ENCODE peak calls at places on chromosomes 5 and 9, in ten cellular contexts. W is NCI-H2171 treated with DMSO at 0.1 percent for 48 hours; O is NCI-H1092; H is HEK293T; X is choroid plexus epithelial cell; Z is activated naive CD4-positive, alpha-beta T cell treated with anti-CD3 and anti-CD28 coated beads, Interleukin-2, amount 50 U/mL, for 16 hours; Q is left ventricle myocardium inferior; J is AG04450; G is astrocyte of the spinal cord; V is stimulated activated CD4-positive, alpha-beta T cell treated with anti-CD3 and anti-CD28 coated beads, Interleukin-1b, Interleukin-23, amount 100 ng/mL, for 4 hours. A is an unnamed sample.

GRCh38 chr5:78974011-78974410 is 11.1 kb downstream of the ARSB start:
- DNase-seq in W (no peak), V (no peak), H (no peak), O (no peak), X (no peak), Z (no peak), J (no peak), Q (peak), G (no peak), A (no peak)

GRCh38 chr5:150587830-150588494 is 52.5 kb upstream of the SYNPO start:
- DNase-seq in Z (no peak), H (no peak), X (peak), J (no peak), V (no peak), W (no peak), G (no peak), O (no peak), Q (no peak), A (no peak)

GRCh38 chr5:93164690-93165089 is 416.3 kb downstream of the NR2F1-AS1 start:
- DNase-seq in Z (no peak), G (peak), W (no peak), X (peak), O (no peak), H (no peak), J (peak), Q (no peak), V (no peak), A (no peak)

GRCh38 chr9:134374301-134375010 is 48.2 kb downstream of the RXRA start:
- DNase-seq in J (no peak), H (no peak), Z (no peak), O (no peak), G (no peak), V (no peak), X (no peak), Q (peak), W (no peak), A (peak)

GRCh38 chr9:125767349-125767748 is 20.2 kb downstream of the PBX3 start:
- DNase-seq in J (no peak), Q (no peak), Z (no peak), W (no peak), O (no peak), G (no peak), V (no peak), X (no peak), H (no peak), A (no peak)

GRCh38 chr5:166961028-166961427 is 1330.4 kb upstream of the WWC1 start:
- DNase-seq in X (peak), Q (no peak), O (no peak), H (no peak), W (no peak), G (no peak), V (no peak), Z (no peak), J (no peak), A (no peak)

GRCh38 chr9:93576296-93577044 is at the start of gene PHF2:
- DNase-seq in J (no peak), G (no peak), Z (peak), W (peak), O (no peak), X (no peak), Q (no peak), V (peak), H (peak), A (peak)

GRCh38 chr5:170648546-170648945 is 135.0 kb upstream of the GABRP start:
- DNase-seq in W (no peak), V (no peak), J (no peak), G (peak), O (no peak), H (no peak), X (peak), Z (no peak), Q (no peak), A (no peak)

GRCh38 chr5:94378062-94378461 is 240.3 kb downstream of the KIAA0825 start:
- DNase-seq in O (no peak), Q (no peak), G (no peak), W (no peak), X (no peak), V (no peak), H (no peak), Z (no peak), J (no peak), A (no peak)

GRCh38 chr9:21558627-21559401 is 76.7 kb upstream of the IFNE start:
- DNase-seq in W (no peak), J (no peak), V (no peak), Z (peak), H (peak), X (peak), Q (no peak), G (peak), O (no peak), A (peak)

GRCh38 chr5:18465833-18466681 is 831.8 kb downstream of the TAF11L14 start:
- DNase-seq in V (peak), Z (peak), Q (no peak), G (peak), H (peak), X (peak), O (peak), J (no peak), W (peak), A (peak)

GRCh38 chr9:98472216-98472615 is 216.8 kb upstream of the TBC1D2 start:
- DNase-seq in V (no peak), H (no peak), Q (no peak), O (no peak), J (no peak), X (no peak), Z (no peak), G (no peak), W (no peak), A (no peak)

GRCh38 chr5:125890387-125890955 is 532.7 kb upstream of the GRAMD2B start:
- DNase-seq in Q (no peak), W (no peak), O (no peak), Z (no peak), J (no peak), G (no peak), X (peak), V (no peak), H (no peak), A (no peak)

GRCh38 chr9:4461434-4461833 is 28.8 kb upstream of the SLC1A1 start:
- DNase-seq in J (no peak), W (no peak), G (no peak), V (no peak), X (no peak), O (no peak), H (no peak), Q (no peak), Z (no peak), A (no peak)

GRCh38 chr9:81798606-81799005 is 109.3 kb upstream of the TLE1 start:
- DNase-seq in H (no peak), X (peak), Q (no peak), V (no peak), G (no peak), W (no peak), O (no peak), Z (no peak), J (peak), A (no peak)

GRCh38 chr5:134418958-134419357 is 7.3 kb upstream of the CDKN2AIPNL start:
- DNase-seq in J (no peak), H (no peak), Q (no peak), G (no peak), X (no peak), Z (no peak), W (no peak), O (no peak), V (no peak), A (no peak)

GRCh38 chr9:88766778-88767503 is 224.3 kb upstream of the S1PR3 start:
- DNase-seq in Z (no peak), J (no peak), Q (no peak), G (peak), X (peak), W (no peak), O (no peak), H (no peak), V (no peak), A (no peak)

GRCh38 chr9:73152953-73153352 is 1.3 kb downstream of the ANXA1 start:
- DNase-seq in Z (no peak), H (no peak), J (no peak), G (no peak), Q (no peak), O (no peak), V (no peak), X (no peak), W (no peak), A (no peak)

GRCh38 chr9:137251490-137252268 is 593 bp downstream of the STPG3 start:
- DNase-seq in V (no peak), H (no peak), O (no peak), Q (no peak), X (no peak), J (no peak), W (no peak), G (no peak), Z (no peak), A (no peak)

GRCh38 chr9:116475201-116475600 is 211.9 kb upstream of the TRIM32 start:
- DNase-seq in W (no peak), V (no peak), H (no peak), X (peak), G (peak), Z (no peak), Q (no peak), J (no peak), O (no peak), A (no peak)

GRCh38 chr5:154618696-154619095 is 136.5 kb upstream of the LARP1 start:
- DNase-seq in H (no peak), O (no peak), Q (no peak), G (no peak), J (no peak), W (no peak), V (no peak), Z (no peak), X (peak), A (no peak)

GRCh38 chr9:134205636-134206316 is 41.4 kb upstream of the RNU6ATAC start:
- DNase-seq in W (peak), J (no peak), V (no peak), X (no peak), O (peak), H (no peak), Z (no peak), G (peak), Q (peak), A (no peak)

GRCh38 chr5:151492729-151493128 is 45.3 kb downstream of the SLC36A1 start:
- DNase-seq in J (peak), V (no peak), G (peak), O (no peak), Q (no peak), H (no peak), W (no peak), Z (peak), X (peak), A (no peak)

GRCh38 chr5:176773408-176774035 is 36.8 kb upstream of the UNC5A start:
- DNase-seq in O (no peak), G (no peak), X (no peak), Z (no peak), Q (no peak), V (no peak), H (no peak), W (no peak), J (no peak), A (peak)

GRCh38 chr5:169656125-169656990 is 19.3 kb downstream of the DOCK2 start:
- DNase-seq in G (no peak), H (no peak), V (no peak), Z (no peak), Q (peak), O (no peak), J (no peak), X (peak), W (no peak), A (peak)

GRCh38 chr9:136231478-136232297 is 13.9 kb downstream of the QSOX2 start:
- DNase-seq in G (no peak), J (no peak), W (no peak), O (no peak), Q (no peak), V (no peak), X (no peak), Z (no peak), H (no peak), A (no peak)

GRCh38 chr5:141865406-141865805 is 12.8 kb downstream of the PCDH1 start:
- DNase-seq in O (no peak), H (no peak), Z (no peak), V (no peak), G (no peak), J (no peak), X (no peak), W (no peak), Q (no peak), A (no peak)

GRCh38 chr9:113548221-113549041 is 84.9 kb downstream of the RGS3 start:
- DNase-seq in G (peak), W (peak), J (no peak), Z (peak), X (peak), O (no peak), Q (peak), V (no peak), H (no peak), A (no peak)

GRCh38 chr9:111179577-111179976 is 141.3 kb upstream of the LPAR1 start:
- DNase-seq in V (no peak), H (no peak), X (peak), W (peak), Z (no peak), Q (peak), O (peak), G (peak), J (no peak), A (no peak)

GRCh38 chr9:107750741-107751521 is 261.4 kb upstream of the KLF4 start:
- DNase-seq in X (peak), G (peak), Z (no peak), W (no peak), J (peak), Q (peak), V (no peak), O (no peak), H (no peak), A (no peak)

GRCh38 chr9:100099722-100100042 is 639 bp downstream of the INVS start:
- DNase-seq in X (no peak), Z (no peak), G (no peak), V (no peak), W (peak), O (peak), H (peak), J (no peak), Q (no peak), A (peak)

GRCh38 chr5:71938886-71939285 is 168.4 kb upstream of the MAP1B start:
- DNase-seq in O (no peak), G (peak), X (peak), V (no peak), J (no peak), Q (no peak), H (no peak), W (no peak), Z (no peak), A (no peak)

A was measured in GM13976.